ENCODE peak calls at places on chromosomes 16 and 17, in five cellular contexts. One of them, this sample, is unnamed.

GRCh38 chr16:68146583-68146982 is 61.4 kb downstream of the NFATC3 start:
- DNase-seq in heart right ventricle: no peak
- DNase-seq in left ventricle myocardium inferior: no peak
- DNase-seq in mucosa of descending colon: no peak
- DNase-seq in CD8-positive, alpha-beta memory T cell: no peak
- DNase-seq in this sample: no peak

GRCh38 chr16:4048481-4048880 is 67.8 kb downstream of the ADCY9 start:
- DNase-seq in heart right ventricle: no peak
- DNase-seq in left ventricle myocardium inferior: no peak
- DNase-seq in mucosa of descending colon: no peak
- DNase-seq in CD8-positive, alpha-beta memory T cell: no peak
- DNase-seq in this sample: no peak

GRCh38 chr16:50403491-50403890 is 34.7 kb upstream of the BRD7 start:
- DNase-seq in heart right ventricle: peak; percentile 14
- DNase-seq in left ventricle myocardium inferior: peak; percentile 46
- DNase-seq in mucosa of descending colon: no peak
- DNase-seq in CD8-positive, alpha-beta memory T cell: no peak
- DNase-seq in this sample: no peak

GRCh38 chr17:73719588-73720071 is 75.4 kb upstream of the SDK2 start:
- DNase-seq in heart right ventricle: peak; percentile 22
- DNase-seq in left ventricle myocardium inferior: peak; percentile 43
- DNase-seq in mucosa of descending colon: peak; percentile 25
- DNase-seq in CD8-positive, alpha-beta memory T cell: no peak
- DNase-seq in this sample: peak; percentile 81

GRCh38 chr16:3548859-3549258 is 28.3 kb downstream of the NLRC3 start:
- DNase-seq in heart right ventricle: no peak
- DNase-seq in left ventricle myocardium inferior: no peak
- DNase-seq in mucosa of descending colon: no peak
- DNase-seq in CD8-positive, alpha-beta memory T cell: no peak
- DNase-seq in this sample: no peak

GRCh38 chr17:63399856-63400255 is 46.2 kb downstream of the CYB561 start:
- DNase-seq in heart right ventricle: peak; percentile 81
- DNase-seq in left ventricle myocardium inferior: peak; percentile 79
- DNase-seq in mucosa of descending colon: peak; percentile 62
- DNase-seq in CD8-positive, alpha-beta memory T cell: no peak
- DNase-seq in this sample: peak; percentile 79

GRCh38 chr17:45906927-45907622 is 12.7 kb downstream of the MAPT start:
- DNase-seq in heart right ventricle: no peak
- DNase-seq in left ventricle myocardium inferior: no peak
- DNase-seq in mucosa of descending colon: no peak
- DNase-seq in CD8-positive, alpha-beta memory T cell: no peak
- DNase-seq in this sample: no peak

GRCh38 chr16:4924593-4925378 is 12.2 kb downstream of the PPL start:
- DNase-seq in heart right ventricle: no peak
- DNase-seq in left ventricle myocardium inferior: no peak
- DNase-seq in mucosa of descending colon: no peak
- DNase-seq in CD8-positive, alpha-beta memory T cell: no peak
- DNase-seq in this sample: peak; percentile 84

GRCh38 chr17:50631195-50631907 is 3.3 kb upstream of the ABCC3 start:
- DNase-seq in heart right ventricle: no peak
- DNase-seq in left ventricle myocardium inferior: no peak
- DNase-seq in mucosa of descending colon: no peak
- DNase-seq in CD8-positive, alpha-beta memory T cell: no peak
- DNase-seq in this sample: peak; percentile 68

GRCh38 chr16:69831212-69832123 is 69.3 kb downstream of the WWP2 start:
- DNase-seq in heart right ventricle: no peak
- DNase-seq in left ventricle myocardium inferior: no peak
- DNase-seq in mucosa of descending colon: no peak
- DNase-seq in CD8-positive, alpha-beta memory T cell: no peak
- DNase-seq in this sample: no peak

GRCh38 chr17:82384730-82385429 is 13.3 kb downstream of the UTS2R start:
- DNase-seq in heart right ventricle: peak; percentile 38
- DNase-seq in left ventricle myocardium inferior: peak; percentile 79
- DNase-seq in mucosa of descending colon: peak; percentile 56
- DNase-seq in CD8-positive, alpha-beta memory T cell: no peak
- DNase-seq in this sample: peak; percentile 90

GRCh38 chr17:34974794-34975428 is 5.4 kb upstream of the LIG3 start:
- DNase-seq in heart right ventricle: no peak
- DNase-seq in left ventricle myocardium inferior: no peak
- DNase-seq in mucosa of descending colon: no peak
- DNase-seq in CD8-positive, alpha-beta memory T cell: no peak
- DNase-seq in this sample: no peak

GRCh38 chr16:56662357-56663354 is 4.9 kb downstream of the MT1F start:
- DNase-seq in heart right ventricle: no peak
- DNase-seq in left ventricle myocardium inferior: no peak
- DNase-seq in mucosa of descending colon: no peak
- DNase-seq in CD8-positive, alpha-beta memory T cell: peak; percentile 25
- DNase-seq in this sample: no peak

GRCh38 chr17:82457071-82457789 is 1.3 kb upstream of the NARF start:
- DNase-seq in heart right ventricle: no peak
- DNase-seq in left ventricle myocardium inferior: no peak
- DNase-seq in mucosa of descending colon: peak; percentile 73
- DNase-seq in CD8-positive, alpha-beta memory T cell: no peak
- DNase-seq in this sample: peak; percentile 51

GRCh38 chr16:57826706-57827625 is 24.7 kb upstream of the KIFC3 start:
- DNase-seq in heart right ventricle: no peak
- DNase-seq in left ventricle myocardium inferior: peak; percentile 50
- DNase-seq in mucosa of descending colon: no peak
- DNase-seq in CD8-positive, alpha-beta memory T cell: no peak
- DNase-seq in this sample: peak; percentile 84

GRCh38 chr17:69175812-69176517 is 34.3 kb upstream of the ABCA6 start:
- DNase-seq in heart right ventricle: no peak
- DNase-seq in left ventricle myocardium inferior: no peak
- DNase-seq in mucosa of descending colon: no peak
- DNase-seq in CD8-positive, alpha-beta memory T cell: no peak
- DNase-seq in this sample: no peak

GRCh38 chr17:40551091-40551873 is 14.0 kb downstream of the CCR7 start:
- DNase-seq in heart right ventricle: peak; percentile 62
- DNase-seq in left ventricle myocardium inferior: peak; percentile 67
- DNase-seq in mucosa of descending colon: peak; percentile 54
- DNase-seq in CD8-positive, alpha-beta memory T cell: no peak
- DNase-seq in this sample: peak; percentile 91

GRCh38 chr16:67249178-67249759 is 490 bp downstream of the SLC9A5 start:
- DNase-seq in heart right ventricle: no peak
- DNase-seq in left ventricle myocardium inferior: no peak
- DNase-seq in mucosa of descending colon: no peak
- DNase-seq in CD8-positive, alpha-beta memory T cell: no peak
- DNase-seq in this sample: no peak

GRCh38 chr16:56848955-56849689 is 15.9 kb upstream of the SLC12A3 start:
- DNase-seq in heart right ventricle: no peak
- DNase-seq in left ventricle myocardium inferior: no peak
- DNase-seq in mucosa of descending colon: no peak
- DNase-seq in CD8-positive, alpha-beta memory T cell: no peak
- DNase-seq in this sample: peak; percentile 40

GRCh38 chr17:75559958-75560533 is 27.6 kb upstream of the MYO15B start:
- DNase-seq in heart right ventricle: no peak
- DNase-seq in left ventricle myocardium inferior: no peak
- DNase-seq in mucosa of descending colon: no peak
- DNase-seq in CD8-positive, alpha-beta memory T cell: no peak
- DNase-seq in this sample: no peak

GRCh38 chr17:14575349-14575966 is 274.6 kb downstream of the HS3ST3B1 start:
- DNase-seq in heart right ventricle: no peak
- DNase-seq in left ventricle myocardium inferior: no peak
- DNase-seq in mucosa of descending colon: no peak
- DNase-seq in CD8-positive, alpha-beta memory T cell: no peak
- DNase-seq in this sample: no peak

GRCh38 chr17:15398291-15398690 is 56.9 kb upstream of the TEKT3 start:
- DNase-seq in heart right ventricle: no peak
- DNase-seq in left ventricle myocardium inferior: no peak
- DNase-seq in mucosa of descending colon: no peak
- DNase-seq in CD8-positive, alpha-beta memory T cell: no peak
- DNase-seq in this sample: no peak

GRCh38 chr16:82464192-82464591 is 162.6 kb upstream of the CDH13 start:
- DNase-seq in heart right ventricle: no peak
- DNase-seq in left ventricle myocardium inferior: no peak
- DNase-seq in mucosa of descending colon: no peak
- DNase-seq in CD8-positive, alpha-beta memory T cell: no peak
- DNase-seq in this sample: no peak

GRCh38 chr17:81036128-81036891 is 1.4 kb downstream of the BAIAP2 start:
- DNase-seq in heart right ventricle: no peak
- DNase-seq in left ventricle myocardium inferior: no peak
- DNase-seq in mucosa of descending colon: no peak
- DNase-seq in CD8-positive, alpha-beta memory T cell: no peak
- DNase-seq in this sample: peak; percentile 66
- H3K4me1 ChIP-seq in heart right ventricle: peaks cover 80% of the 10 kb centered on the region
- H3K4me1 ChIP-seq in left ventricle myocardium inferior: peaks cover 89% of the 10 kb centered on the region
- H3K4me1 ChIP-seq in mucosa of descending colon: peaks cover 18% of the 10 kb centered on the region
- H3K4me1 ChIP-seq in CD8-positive, alpha-beta memory T cell: peaks cover 8% of the 10 kb centered on the region
- H3K4me1 ChIP-seq in this sample: peaks cover 30% of the 10 kb centered on the region

GRCh38 chr17:38748329-38749221 is at the start of gene PCGF2:
- DNase-seq in heart right ventricle: peak; percentile 96
- DNase-seq in left ventricle myocardium inferior: peak; percentile 94
- DNase-seq in mucosa of descending colon: peak; percentile 97
- DNase-seq in CD8-positive, alpha-beta memory T cell: no peak
- DNase-seq in this sample: peak; percentile 97
- H3K4me1 ChIP-seq in heart right ventricle: peaks cover 77% of the 10 kb centered on the region
- H3K4me1 ChIP-seq in left ventricle myocardium inferior: peaks cover 91% of the 10 kb centered on the region
- H3K4me1 ChIP-seq in mucosa of descending colon: peaks cover 44% of the 10 kb centered on the region
- H3K4me1 ChIP-seq in CD8-positive, alpha-beta memory T cell: peaks cover 50% of the 10 kb centered on the region
- H3K4me1 ChIP-seq in this sample: peaks cover 44% of the 10 kb centered on the region

DNA sequence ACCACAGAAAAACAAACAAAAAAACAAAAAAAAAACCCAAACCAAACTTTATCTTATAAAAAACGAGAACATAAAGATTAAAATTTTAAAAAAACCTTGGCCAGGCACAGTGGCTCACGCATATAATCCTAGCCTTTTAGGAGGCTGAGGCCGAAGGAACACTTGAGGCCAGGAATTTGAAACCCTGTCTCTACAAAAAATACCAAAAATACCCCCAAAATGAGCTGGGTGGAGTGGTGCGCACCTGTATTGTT is 11.5 kb downstream of the SUPT4H1 start:
- DNase-seq in heart right ventricle: no peak
- DNase-seq in left ventricle myocardium inferior: no peak
- DNase-seq in mucosa of descending colon: no peak
- DNase-seq in CD8-positive, alpha-beta memory T cell: no peak
- DNase-seq in this sample: no peak
- H3K4me1 ChIP-seq in heart right ventricle: peaks cover 21% of the 10 kb centered on the region
- H3K4me1 ChIP-seq in left ventricle myocardium inferior: peaks cover 26% of the 10 kb centered on the region
- H3K4me1 ChIP-seq in mucosa of descending colon: peaks cover 12% of the 10 kb centered on the region
- H3K4me1 ChIP-seq in CD8-positive, alpha-beta memory T cell: peaks cover 85% of the 10 kb centered on the region
- H3K4me1 ChIP-seq in this sample: no peaks in the 10 kb centered on the region

GRCh38 chr17:10170233-10170632 is 28.2 kb downstream of the GAS7 start:
- DNase-seq in heart right ventricle: no peak
- DNase-seq in left ventricle myocardium inferior: no peak
- DNase-seq in mucosa of descending colon: no peak
- DNase-seq in CD8-positive, alpha-beta memory T cell: no peak
- DNase-seq in this sample: no peak
- H3K4me1 ChIP-seq in heart right ventricle: peaks cover 22% of the 10 kb centered on the region
- H3K4me1 ChIP-seq in left ventricle myocardium inferior: peaks cover 24% of the 10 kb centered on the region
- H3K4me1 ChIP-seq in mucosa of descending colon: no peaks in the 10 kb centered on the region
- H3K4me1 ChIP-seq in CD8-positive, alpha-beta memory T cell: peaks cover 17% of the 10 kb centered on the region
- H3K4me1 ChIP-seq in this sample: no peaks in the 10 kb centered on the region

GRCh38 chr17:76726766-76727718 is at the start of gene METTL23:
- DNase-seq in heart right ventricle: peak; percentile 90
- DNase-seq in left ventricle myocardium inferior: peak; percentile 87
- DNase-seq in mucosa of descending colon: peak; percentile 90
- DNase-seq in CD8-positive, alpha-beta memory T cell: peak; percentile 96
- DNase-seq in this sample: peak; percentile 95
- H3K4me1 ChIP-seq in heart right ventricle: peaks cover 66% of the 10 kb centered on the region
- H3K4me1 ChIP-seq in left ventricle myocardium inferior: peaks cover 86% of the 10 kb centered on the region
- H3K4me1 ChIP-seq in mucosa of descending colon: peaks cover 24% of the 10 kb centered on the region
- H3K4me1 ChIP-seq in CD8-positive, alpha-beta memory T cell: peaks cover 55% of the 10 kb centered on the region
- H3K4me1 ChIP-seq in this sample: peaks cover 18% of the 10 kb centered on the region

GRCh38 chr17:7017827-7018200 is 5.0 kb upstream of the BCL6B start:
- DNase-seq in heart right ventricle: no peak
- DNase-seq in left ventricle myocardium inferior: no peak
- DNase-seq in mucosa of descending colon: no peak
- DNase-seq in CD8-positive, alpha-beta memory T cell: no peak
- DNase-seq in this sample: peak; percentile 60

GRCh38 chr17:7016886-7017826 is 4.7 kb downstream of the RNASEK start:
- DNase-seq in heart right ventricle: no peak
- DNase-seq in left ventricle myocardium inferior: no peak
- DNase-seq in mucosa of descending colon: peak; percentile 11
- DNase-seq in CD8-positive, alpha-beta memory T cell: no peak
- DNase-seq in this sample: peak; percentile 70

GRCh38 chr17:7015587-7016020 is 3.2 kb downstream of the RNASEK start:
- DNase-seq in heart right ventricle: no peak
- DNase-seq in left ventricle myocardium inferior: no peak
- DNase-seq in mucosa of descending colon: peak; percentile 37
- DNase-seq in CD8-positive, alpha-beta memory T cell: no peak
- DNase-seq in this sample: peak; percentile 73

GRCh38 chr17:7014995-7015586 is 2.7 kb downstream of the RNASEK start:
- DNase-seq in heart right ventricle: no peak
- DNase-seq in left ventricle myocardium inferior: no peak
- DNase-seq in mucosa of descending colon: no peak
- DNase-seq in CD8-positive, alpha-beta memory T cell: peak; percentile 88
- DNase-seq in this sample: no peak

GRCh38 chr17:7016406-7016805 is 4.0 kb downstream of the RNASEK start:
- DNase-seq in heart right ventricle: no peak
- DNase-seq in left ventricle myocardium inferior: no peak
- DNase-seq in mucosa of descending colon: no peak
- DNase-seq in CD8-positive, alpha-beta memory T cell: no peak
- DNase-seq in this sample: peak; percentile 31
- H3K4me1 ChIP-seq in heart right ventricle: peaks cover 81% of the 10 kb centered on the region
- H3K4me1 ChIP-seq in left ventricle myocardium inferior: peaks cover 95% of the 10 kb centered on the region
- H3K4me1 ChIP-seq in mucosa of descending colon: peaks cover 17% of the 10 kb centered on the region
- H3K4me1 ChIP-seq in CD8-positive, alpha-beta memory T cell: peaks cover 50% of the 10 kb centered on the region
- H3K4me1 ChIP-seq in this sample: peaks cover 8% of the 10 kb centered on the region

GRCh38 chr17:79408251-79408650 is 202.6 kb downstream of the RBFOX3 start:
- DNase-seq in heart right ventricle: no peak
- DNase-seq in left ventricle myocardium inferior: no peak
- DNase-seq in mucosa of descending colon: no peak
- DNase-seq in CD8-positive, alpha-beta memory T cell: no peak
- DNase-seq in this sample: no peak
- H3K4me1 ChIP-seq in heart right ventricle: peaks cover 11% of the 10 kb centered on the region
- H3K4me1 ChIP-seq in left ventricle myocardium inferior: peaks cover 11% of the 10 kb centered on the region
- H3K4me1 ChIP-seq in mucosa of descending colon: no peaks in the 10 kb centered on the region
- H3K4me1 ChIP-seq in CD8-positive, alpha-beta memory T cell: no peaks in the 10 kb centered on the region
- H3K4me1 ChIP-seq in this sample: no peaks in the 10 kb centered on the region

GRCh38 chr17:48052956-48053757 is 5.0 kb downstream of the NFE2L1 start:
- DNase-seq in heart right ventricle: peak; percentile 91
- DNase-seq in left ventricle myocardium inferior: peak; percentile 89
- DNase-seq in mucosa of descending colon: peak; percentile 37
- DNase-seq in CD8-positive, alpha-beta memory T cell: no peak
- DNase-seq in this sample: peak; percentile 93
- H3K4me1 ChIP-seq in heart right ventricle: peaks cover 91% of the 10 kb centered on the region
- H3K4me1 ChIP-seq in left ventricle myocardium inferior: peaks cover 96% of the 10 kb centered on the region
- H3K4me1 ChIP-seq in mucosa of descending colon: peaks cover 58% of the 10 kb centered on the region
- H3K4me1 ChIP-seq in CD8-positive, alpha-beta memory T cell: peaks cover 43% of the 10 kb centered on the region
- H3K4me1 ChIP-seq in this sample: peaks cover 49% of the 10 kb centered on the region